ENCODE peak calls at places on chromosomes 2 and 18, in six cellular contexts. L is stomach, N is bronchial epithelial cell, K is foreskin keratinocyte, E is GM10248, C is endothelial cell. F is an unnamed sample.
A peak's percentile ranks its signal among the peaks of the same experiment; 100 is the strongest.

GRCh38 chr2:116810645-116811044 is 1003.8 kb upstream of the DDX18 start:
- DNase-seq in L (no peak), C (no peak), N (peak; percentile 20), E (no peak), K (no peak), F (no peak)

GRCh38 chr2:13109516-13109915 is 392.8 kb downstream of the TRIB2 start:
- DNase-seq in C (no peak), K (peak; percentile 49), N (peak; percentile 79), L (no peak), E (no peak), F (no peak)

GRCh38 chr2:240810621-240811020 is 9.4 kb downstream of the KIF1A start:
- DNase-seq in E (no peak), L (no peak), N (no peak), C (no peak), K (no peak), F (no peak)

GRCh38 chr18:78875268-78875997 is 104.2 kb upstream of the SALL3 start:
- DNase-seq in E (peak; percentile 40), N (no peak), L (no peak), K (no peak), C (no peak), F (no peak)

GRCh38 chr2:64359892-64360657 is 93.9 kb upstream of the LGALSL start:
- DNase-seq in K (peak; percentile 98), L (peak; percentile 86), E (peak; percentile 54), C (no peak), N (peak; percentile 99), F (no peak)

GRCh38 chr2:2046497-2046896 is 284.6 kb downstream of the MYT1L start:
- DNase-seq in K (no peak), C (no peak), E (no peak), L (no peak), N (no peak), F (no peak)

GRCh38 chr2:226660524-226660923 is 139.1 kb downstream of the IRS1 start:
- DNase-seq in N (no peak), E (no peak), K (no peak), C (no peak), L (peak; percentile 36), F (no peak)

GRCh38 chr2:20538308-20539132 is 91.6 kb downstream of the RHOB start:
- DNase-seq in N (no peak), K (no peak), C (no peak), E (no peak), L (no peak), F (no peak)

GRCh38 chr2:239318790-239319189 is 82.0 kb downstream of the HDAC4 start:
- DNase-seq in E (no peak), C (no peak), N (no peak), L (peak; percentile 9), K (no peak), F (no peak)

GRCh38 chr2:130832296-130832940 is 4.3 kb upstream of the ARHGEF4 start:
- DNase-seq in K (no peak), E (no peak), L (no peak), N (no peak), C (no peak), F (no peak)

GRCh38 chr2:98912221-98912851 is 23.7 kb downstream of the CRACDL start:
- DNase-seq in C (no peak), N (peak; percentile 91), E (no peak), L (peak; percentile 66), K (peak; percentile 85), F (no peak)

GRCh38 chr2:101869527-101869926 is 122.2 kb upstream of the IL1R2 start:
- DNase-seq in E (no peak), N (no peak), K (no peak), L (no peak), C (no peak), F (no peak)

GRCh38 chr2:238818576-238818975 is 29.3 kb upstream of the TWIST2 start:
- DNase-seq in L (no peak), C (no peak), N (peak; percentile 3), K (no peak), E (no peak), F (no peak)

GRCh38 chr18:13893418-13893760 is 21.9 kb downstream of the MC2R start:
- DNase-seq in E (peak; percentile 81), K (no peak), C (no peak), N (no peak), L (no peak), F (no peak)

GRCh38 chr2:240452471-240453256 is 17.2 kb downstream of the GPC1 start:
- DNase-seq in C (peak; percentile 54), E (no peak), L (peak; percentile 81), K (no peak), N (no peak), F (peak; percentile 88)

GRCh38 chr2:27795868-27796277 is 24.4 kb downstream of the MRPL33 start:
- DNase-seq in N (no peak), K (no peak), E (no peak), C (no peak), L (no peak), F (no peak)

GRCh38 chr18:51193621-51194287 is 3.7 kb downstream of the MEX3C start:
- DNase-seq in C (no peak), E (no peak), K (no peak), N (no peak), L (no peak), F (no peak)

GRCh38 chr18:62368100-62368499 is 43.0 kb downstream of the TNFRSF11A start:
- DNase-seq in E (peak; percentile 44), N (peak; percentile 4), L (no peak), K (no peak), C (no peak), F (no peak)

GRCh38 chr2:223486741-223487140 is 115.4 kb downstream of the SCG2 start:
- DNase-seq in E (no peak), L (no peak), K (no peak), C (no peak), N (no peak), F (no peak)

GRCh38 chr18:36780748-36781147 is 48.1 kb downstream of the TPGS2 start:
- DNase-seq in E (no peak), N (peak; percentile 21), K (peak; percentile 25), C (no peak), L (no peak), F (no peak)

GRCh38 chr2:149538138-149538833 is 49.3 kb downstream of the MMADHC start:
- DNase-seq in N (peak; percentile 97), K (peak; percentile 85), E (no peak), C (no peak), L (no peak), F (no peak)

GRCh38 chr2:191113761-191114160 is 37.0 kb downstream of the STAT4 start:
- DNase-seq in K (no peak), N (no peak), L (no peak), C (no peak), E (no peak), F (no peak)

DNA sequence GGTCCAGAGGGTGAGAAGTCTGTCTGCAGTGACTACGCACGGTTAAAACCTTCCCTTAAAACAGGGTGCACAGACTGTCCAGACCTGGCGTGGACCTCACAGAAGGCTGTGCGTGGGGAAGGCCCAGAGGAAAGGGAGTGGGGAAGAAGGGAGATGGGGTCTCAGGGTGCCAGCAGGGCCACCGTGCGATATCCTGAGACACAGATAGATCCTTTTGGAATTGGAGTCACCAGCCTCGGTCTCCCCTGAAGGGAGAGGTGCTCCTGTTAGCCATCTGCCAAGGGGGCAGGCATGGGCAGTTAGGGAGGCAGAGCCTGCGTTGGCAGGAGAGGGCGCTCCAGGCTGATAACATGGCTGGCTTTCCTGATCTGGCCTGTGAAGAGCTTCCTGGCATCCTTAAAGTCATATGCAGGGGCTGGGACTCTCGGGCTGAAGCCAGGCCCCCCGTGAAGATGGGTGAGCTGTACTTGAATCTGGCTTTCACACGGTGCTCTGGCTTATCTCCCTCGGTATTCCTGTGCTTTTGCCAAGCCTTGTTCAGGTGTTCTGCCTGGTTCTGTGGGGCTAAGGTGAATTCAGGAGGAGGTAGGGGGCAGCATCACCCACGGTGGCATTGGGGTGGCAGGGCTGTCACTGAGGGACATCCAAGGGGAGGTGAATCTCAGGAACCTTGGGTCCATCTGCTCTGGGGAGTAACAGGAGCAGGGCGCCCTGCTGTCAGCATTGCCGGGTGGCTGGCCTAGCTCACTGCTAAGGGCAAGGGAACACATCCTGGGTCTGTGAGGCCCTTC is 107.2 kb upstream of the SMAD2 start:
- DNase-seq in L (peak; percentile 44), N (peak; percentile 29), K (no peak), E (no peak), C (peak; percentile 35), F (no peak)
- TF ChIP-seq CTCF in L (peak; percentile 27), N (peak; percentile 74), K (peak; percentile 69), E (no peak), C (no peak), F (peak; percentile 53)

DNA sequence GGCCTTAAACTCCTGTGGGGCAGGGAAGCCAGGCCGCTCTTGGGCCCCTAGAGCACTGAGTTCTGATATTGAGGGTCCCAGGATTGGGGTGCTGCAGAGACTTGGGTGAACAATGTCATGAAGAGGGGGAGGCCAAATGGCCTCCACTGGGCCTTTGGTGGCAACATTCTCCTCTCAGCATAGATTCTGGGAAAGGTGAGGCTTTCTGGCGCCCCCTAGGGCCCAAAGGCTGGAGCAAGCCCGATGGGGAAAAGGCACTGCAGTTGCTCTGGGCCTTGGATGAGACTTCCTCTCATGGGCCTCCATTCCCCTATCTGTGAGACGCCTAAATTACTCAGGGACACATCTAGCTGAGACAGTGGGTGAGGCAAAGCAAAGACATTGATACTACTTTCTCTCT is 84.8 kb downstream of the ACAA2 start:
- DNase-seq in N (peak; percentile 43), C (peak; percentile 51), L (peak; percentile 34), E (peak; percentile 70), K (peak; percentile 48), F (no peak)
- TF ChIP-seq CTCF in N (peak; percentile 84), C (peak; percentile 49), L (no peak), E (peak; percentile 75), K (peak; percentile 76), F (peak; percentile 49)

GRCh38 chr18:2050016-2050415 is 521.3 kb downstream of the METTL4 start:
- DNase-seq in C (no peak), N (peak; percentile 63), K (peak; percentile 38), L (no peak), E (no peak), F (no peak)

GRCh38 chr18:2050702-2051201 is 520.6 kb downstream of the METTL4 start:
- DNase-seq in E (no peak), N (peak; percentile 95), C (no peak), L (no peak), K (peak; percentile 91), F (no peak)
- TF ChIP-seq CTCF in E (no peak), N (no peak), C (no peak), L (no peak), K (no peak), F (no peak)

DNA sequence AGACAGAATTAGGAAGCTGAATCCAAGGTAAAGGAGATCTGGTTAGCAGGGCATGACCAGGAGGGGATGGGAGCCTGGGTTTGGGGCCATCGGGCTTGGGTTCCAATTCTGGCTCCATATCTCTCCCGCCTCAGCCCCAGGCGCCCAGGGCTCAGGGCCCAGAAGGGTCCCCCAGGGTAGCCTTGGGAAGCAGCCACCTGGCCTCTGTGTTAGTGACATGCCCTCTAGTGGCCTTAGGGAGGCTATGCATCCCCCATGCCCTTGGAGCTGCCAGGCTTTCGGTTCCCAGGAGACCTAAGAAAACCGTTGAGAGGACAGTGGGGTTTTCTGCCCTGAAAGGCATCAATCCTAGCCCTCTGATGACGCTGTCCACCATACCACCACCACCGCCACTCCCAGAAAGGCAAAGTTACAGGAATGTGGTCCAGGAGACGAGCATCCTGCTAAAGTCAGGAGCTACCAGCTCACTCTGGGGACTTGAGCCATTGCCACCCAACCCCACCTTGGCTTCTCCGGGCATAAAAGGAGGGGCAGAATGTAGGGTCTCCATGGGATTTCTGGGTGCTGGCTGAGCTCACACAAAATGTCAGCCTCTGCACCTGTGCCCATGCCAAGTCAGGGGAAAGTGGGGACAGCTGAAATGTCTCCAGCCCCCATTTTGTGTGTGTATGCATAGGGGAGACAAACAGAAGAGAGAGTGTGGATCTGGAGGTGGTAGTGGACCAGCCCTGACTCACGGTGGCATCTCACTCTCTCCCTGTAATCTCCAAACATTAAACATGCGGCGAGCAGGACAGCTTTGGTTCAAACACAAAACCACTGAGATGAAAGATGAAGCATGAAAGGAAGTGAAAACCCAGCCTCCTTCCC is 56.5 kb downstream of the EMX1 start:
- DNase-seq in E (peak; percentile 84), L (peak; percentile 63), K (peak; percentile 32), N (peak; percentile 47), C (peak; percentile 66), F (peak; percentile 86)
- TF ChIP-seq CTCF in E (peak; percentile 85), L (peak; percentile 51), K (peak; percentile 86), N (peak; percentile 95), C (peak; percentile 70), F (peak; percentile 87)

F was measured in D721Med.